ENCODE peak calls at places on chromosomes 2 and 18, in five cellular contexts. R is heart right ventricle, V is aorta, Z is stomach, I is neural progenitor cell. M is an unnamed sample.

GRCh38 chr2:162839419-162839818 is 852 bp upstream of the KCNH7 start:
- DNase-seq in R (no peak), V (no peak), Z (no peak), I (peak; percentile 26), M (no peak)

GRCh38 chr2:130389783-130390182 is 33.9 kb downstream of the PTPN18 start:
- DNase-seq in R (no peak), V (no peak), Z (no peak), I (no peak), M (no peak)

GRCh38 chr18:76368976-76369375 is 126.1 kb downstream of the ZNF516 start:
- DNase-seq in R (no peak), V (no peak), Z (no peak), I (no peak), M (no peak)

GRCh38 chr2:124683536-124684407 is 658.7 kb downstream of the CNTNAP5 start:
- DNase-seq in R (no peak), V (no peak), Z (no peak), I (no peak), M (no peak)

GRCh38 chr2:65431417-65432226 is 777 bp downstream of the SPRED2 start:
- DNase-seq in R (peak; percentile 32), V (peak; percentile 69), Z (peak; percentile 37), I (peak; percentile 72), M (peak; percentile 70)

GRCh38 chr2:63819256-63819655 is 22.4 kb upstream of the UGP2 start:
- DNase-seq in R (no peak), V (no peak), Z (no peak), I (no peak), M (no peak)

GRCh38 chr2:146979746-146980145 is 865.1 kb upstream of the ACVR2A start:
- DNase-seq in R (no peak), V (no peak), Z (no peak), I (no peak), M (no peak)

GRCh38 chr2:105038383-105039061 is 653 bp downstream of the MRPS9 start:
- DNase-seq in R (no peak), V (no peak), Z (no peak), I (no peak), M (no peak)

GRCh38 chr2:132670104-132670960 is at the start of gene LYPD1:
- DNase-seq in R (no peak), V (no peak), Z (no peak), I (peak; percentile 47), M (peak; percentile 13)

GRCh38 chr2:161063074-161063945 is 96.9 kb upstream of the TANK start:
- DNase-seq in R (peak; percentile 79), V (peak; percentile 80), Z (peak; percentile 70), I (peak; percentile 85), M (peak; percentile 68)

GRCh38 chr2:96342085-96342484 is 6.5 kb downstream of the NCAPH start:
- DNase-seq in R (no peak), V (no peak), Z (no peak), I (no peak), M (no peak)

GRCh38 chr18:57802166-57802868 is 798 bp downstream of the ATP8B1 start:
- DNase-seq in R (no peak), V (no peak), Z (no peak), I (peak; percentile 35), M (peak; percentile 51)

GRCh38 chr18:13139885-13140450 is 78.6 kb upstream of the LDLRAD4 start:
- DNase-seq in R (no peak), V (no peak), Z (no peak), I (no peak), M (no peak)

GRCh38 chr2:9288681-9289338 is 82.2 kb downstream of the ASAP2 start:
- DNase-seq in R (no peak), V (no peak), Z (no peak), I (no peak), M (no peak)

GRCh38 chr2:60513191-60513590 is 40.3 kb downstream of the BCL11A start:
- DNase-seq in R (no peak), V (no peak), Z (no peak), I (no peak), M (no peak)

GRCh38 chr2:60516383-60516811 is 37.1 kb downstream of the BCL11A start:
- DNase-seq in R (no peak), V (no peak), Z (no peak), I (no peak), M (no peak)

GRCh38 chr2:60513996-60514395 is 39.5 kb downstream of the BCL11A start:
- DNase-seq in R (no peak), V (no peak), Z (no peak), I (no peak), M (no peak)

GRCh38 chr2:60515751-60516226 is 37.7 kb downstream of the BCL11A start:
- DNase-seq in R (no peak), V (peak; percentile 55), Z (no peak), I (no peak), M (no peak)

DNA sequence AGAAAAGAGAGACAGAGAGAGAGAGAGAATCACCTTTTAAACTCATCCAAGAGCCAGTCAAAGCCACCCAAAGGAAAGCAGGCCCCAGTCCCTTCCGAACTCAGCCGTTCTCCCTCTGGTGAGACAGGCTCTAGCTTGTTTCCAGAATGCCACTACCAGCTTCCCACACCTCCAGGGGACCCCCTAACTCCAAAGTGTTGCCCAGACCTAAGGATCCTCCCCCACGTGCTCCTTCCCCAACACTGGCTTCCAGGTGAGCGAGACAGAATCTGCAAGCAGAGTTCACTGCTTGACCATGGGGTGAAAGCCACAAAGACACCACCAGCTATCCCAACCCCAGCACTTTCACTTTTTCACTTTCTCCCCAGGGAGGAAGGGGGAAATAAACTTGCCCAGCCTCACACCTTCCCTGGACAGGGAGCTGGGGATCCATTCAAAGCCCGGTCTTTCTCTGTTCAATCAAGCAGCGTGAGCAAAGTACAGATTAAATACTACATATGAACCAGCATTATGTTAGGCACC is 38.5 kb downstream of the BCL11A start:
- DNase-seq in R (no peak), V (no peak), Z (no peak), I (no peak), M (no peak)
- H3K4me1 ChIP-seq in R (no peaks in the 10 kb centered on the region), V (no peaks in the 10 kb centered on the region), Z (peaks cover 16% of the 10 kb centered on the region), I (peaks cover 4% of the 10 kb centered on the region), M (no peaks in the 10 kb centered on the region)

DNA sequence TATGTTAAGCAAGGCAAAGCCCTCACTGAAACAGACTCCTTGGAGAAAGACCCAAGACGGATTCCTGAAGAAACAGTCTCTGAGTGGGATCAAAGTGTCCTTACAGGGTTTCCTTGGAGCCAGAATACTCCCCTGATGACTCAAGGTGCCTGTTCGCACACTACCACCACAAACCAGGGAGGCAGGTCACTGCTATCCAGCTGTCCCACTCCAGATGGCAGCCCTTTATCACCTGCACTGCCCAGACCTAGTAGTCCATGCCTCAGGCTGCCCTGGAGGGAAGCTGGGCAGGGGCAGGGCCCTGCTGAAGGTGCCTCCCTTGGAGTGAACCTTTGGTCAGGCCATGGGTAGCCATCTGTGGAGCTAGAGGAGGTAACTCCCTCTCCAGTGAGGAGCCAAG is 34.2 kb downstream of the TRABD2A start:
- DNase-seq in R (no peak), V (no peak), Z (no peak), I (no peak), M (no peak)
- H3K4me1 ChIP-seq in R (no peaks in the 10 kb centered on the region), V (no peaks in the 10 kb centered on the region), Z (no peaks in the 10 kb centered on the region), I (no peaks in the 10 kb centered on the region), M (no peaks in the 10 kb centered on the region)

DNA sequence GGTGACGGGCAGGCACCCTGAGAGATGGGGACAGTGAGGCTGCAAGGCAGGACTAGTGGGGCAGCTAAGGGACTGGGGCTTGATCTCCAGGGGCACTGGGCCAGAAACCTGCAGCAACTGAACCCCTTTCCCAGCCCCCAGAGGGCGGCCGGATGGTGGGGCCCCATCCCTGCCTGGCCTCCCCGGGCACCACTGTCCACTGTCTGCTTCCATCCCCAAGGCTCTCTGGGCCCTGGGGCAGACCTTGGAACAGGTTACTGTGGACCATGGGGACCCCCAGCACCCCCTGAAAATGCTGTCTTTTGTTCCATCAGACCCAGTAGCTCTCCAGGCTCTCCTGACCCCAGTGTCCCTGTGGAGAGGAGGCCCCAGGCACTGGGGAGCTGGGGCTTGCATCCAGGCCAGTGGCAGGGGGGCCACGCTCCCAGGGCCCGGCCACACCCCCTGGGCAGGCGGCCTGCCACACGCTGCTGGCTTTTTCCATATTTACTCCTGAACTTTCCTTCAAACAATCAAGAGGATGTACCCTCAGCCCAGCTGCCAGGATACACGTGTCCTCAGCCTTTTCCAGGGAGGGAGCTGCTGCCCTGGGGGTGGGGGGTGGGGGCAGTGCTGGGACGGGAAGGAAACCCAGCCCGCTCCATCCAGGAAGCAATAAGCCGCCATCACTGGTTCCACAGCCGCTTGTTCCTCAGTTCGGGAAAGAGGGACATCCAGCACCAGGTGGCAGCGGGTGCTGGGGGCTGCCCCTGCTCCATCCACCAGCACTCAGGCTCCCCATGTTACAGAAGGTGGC is 102.3 kb upstream of the ODC1 start:
- DNase-seq in R (peak; percentile 34), V (no peak), Z (no peak), I (no peak), M (no peak)
- H3K4me1 ChIP-seq in R (no peaks in the 10 kb centered on the region), V (no peaks in the 10 kb centered on the region), Z (no peaks in the 10 kb centered on the region), I (peaks cover 15% of the 10 kb centered on the region), M (no peaks in the 10 kb centered on the region)

DNA sequence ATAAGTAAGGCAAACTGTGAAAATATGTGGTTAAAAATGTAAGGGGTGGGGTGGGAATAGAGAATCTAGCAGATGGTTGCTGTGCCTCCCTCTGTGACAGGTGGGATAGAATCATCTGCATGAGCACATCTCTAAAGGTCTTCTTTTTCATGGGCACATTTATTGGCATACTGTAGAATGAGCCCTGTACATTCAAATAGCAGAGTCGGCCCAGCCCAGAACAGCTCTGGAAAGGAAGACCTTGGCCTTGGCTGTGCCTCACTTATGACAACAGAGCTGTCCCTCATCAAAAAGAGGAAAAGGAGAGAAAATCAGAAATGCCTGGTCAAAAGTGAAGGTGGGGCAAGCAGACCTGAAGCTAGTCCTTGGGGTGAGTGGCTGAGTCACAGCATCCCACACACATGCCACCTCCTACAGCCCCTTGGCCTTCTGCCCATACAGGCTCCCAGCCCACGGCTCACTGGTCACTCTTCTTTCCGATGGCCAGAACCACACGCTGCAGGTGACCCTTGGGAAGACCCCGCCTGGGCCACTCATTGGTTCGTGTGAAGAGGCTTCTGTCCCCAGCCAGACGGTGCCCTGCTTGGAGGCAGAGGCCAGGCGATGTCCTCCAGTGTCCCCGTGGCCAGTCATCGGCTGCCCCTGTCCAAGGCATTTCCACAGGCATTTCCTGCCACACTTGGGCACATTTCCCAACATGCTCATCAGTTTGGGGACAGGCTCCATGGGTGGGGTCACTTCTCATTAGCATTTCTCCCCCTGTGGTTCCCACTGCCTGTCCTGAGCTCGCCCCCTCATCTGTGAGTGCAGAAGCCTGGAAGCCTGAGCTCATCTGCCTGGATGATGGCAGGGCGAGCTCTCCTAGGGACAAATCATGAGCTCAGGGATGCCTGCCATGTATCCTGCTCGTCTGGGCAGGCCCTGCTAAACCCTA is 113.6 kb downstream of the MCFD2 start:
- DNase-seq in R (no peak), V (no peak), Z (no peak), I (no peak), M (no peak)
- H3K4me1 ChIP-seq in R (no peaks in the 10 kb centered on the region), V (no peaks in the 10 kb centered on the region), Z (no peaks in the 10 kb centered on the region), I (no peaks in the 10 kb centered on the region), M (peaks cover 9% of the 10 kb centered on the region)

M was measured in psoas muscle.